ENCODE peak calls at places on chromosomes 13 and 19, in six cellular contexts. T is IMR-90, P is H1, G is mesendoderm, M is neuronal stem cell, A is H9. K is an unnamed sample.
A peak's percentile ranks its signal among the peaks of the same experiment; 100 is the strongest.

GRCh38 chr19:36051236-36051635 is 2.8 kb downstream of the THAP8 start:
- DNase-seq in T (no peak), P (peak; percentile 66), G (peak; percentile 89), M (no peak), A (peak; percentile 85), K (no peak)

GRCh38 chr13:96130818-96131217 is 40.9 kb downstream of the HS6ST3 start:
- DNase-seq in T (no peak), P (no peak), G (peak; percentile 2), M (no peak), A (no peak), K (no peak)

GRCh38 chr13:45454204-45454603 is 10.5 kb upstream of the COG3 start:
- DNase-seq in T (no peak), P (no peak), G (no peak), M (no peak), A (no peak), K (no peak)

GRCh38 chr13:109764474-109765292 is 21.7 kb downstream of the IRS2 start:
- DNase-seq in T (peak; percentile 21), P (no peak), G (peak; percentile 25), M (no peak), A (no peak), K (no peak)

GRCh38 chr19:30360378-30361106 is 11.6 kb upstream of the ZNF536 start:
- DNase-seq in T (no peak), P (no peak), G (peak; percentile 66), M (no peak), A (no peak), K (no peak)

GRCh38 chr19:29259153-29259552 is 46.2 kb upstream of the UQCRFS1 start:
- DNase-seq in T (no peak), P (no peak), G (peak; percentile 55), M (no peak), A (peak; percentile 39), K (no peak)

GRCh38 chr19:56348289-56348877 is 33.7 kb upstream of the ZSCAN5A start:
- DNase-seq in T (no peak), P (peak; percentile 46), G (peak; percentile 50), M (no peak), A (no peak), K (peak; percentile 33)

GRCh38 chr13:51230473-51231105 is 8.4 kb downstream of the FAM124A start:
- DNase-seq in T (peak; percentile 7), P (no peak), G (no peak), M (no peak), A (peak; percentile 18), K (no peak)

GRCh38 chr19:48961051-48961649 is 4.0 kb upstream of the FTL start:
- DNase-seq in T (no peak), P (peak; percentile 45), G (no peak), M (no peak), A (no peak), K (no peak)

GRCh38 chr13:85166891-85167290 is 632.3 kb downstream of the SLITRK6 start:
- DNase-seq in T (no peak), P (no peak), G (no peak), M (no peak), A (no peak), K (no peak)

GRCh38 chr19:42596391-42597071 is 1.8 kb upstream of the CEACAM8 start:
- DNase-seq in T (no peak), P (peak; percentile 82), G (peak; percentile 25), M (peak; percentile 33), A (peak; percentile 59), K (peak; percentile 58)

GRCh38 chr19:49017666-49018351 is 918 bp upstream of the LHB start:
- DNase-seq in T (peak; percentile 45), P (peak; percentile 78), G (peak; percentile 73), M (no peak), A (peak; percentile 75), K (peak; percentile 60)

GRCh38 chr13:79805317-79805716 is 324.4 kb downstream of the NDFIP2 start:
- DNase-seq in T (no peak), P (no peak), G (peak; percentile 85), M (no peak), A (no peak), K (no peak)

GRCh38 chr13:109787135-109787954 is 962 bp upstream of the IRS2 start:
- DNase-seq in T (peak; percentile 33), P (peak; percentile 67), G (peak; percentile 78), M (peak; percentile 69), A (peak; percentile 62), K (peak; percentile 48)

GRCh38 chr19:48539503-48540096 is 12.4 kb upstream of the SULT2B1 start:
- DNase-seq in T (peak; percentile 82), P (no peak), G (no peak), M (no peak), A (no peak), K (peak; percentile 59)

GRCh38 chr13:28339419-28339818 is 155.5 kb downstream of the FLT1 start:
- DNase-seq in T (peak; percentile 85), P (no peak), G (no peak), M (no peak), A (no peak), K (no peak)

GRCh38 chr19:2280633-2281264 is 1.2 kb downstream of the PEAK3 start:
- DNase-seq in T (no peak), P (no peak), G (no peak), M (no peak), A (no peak), K (no peak)

GRCh38 chr19:55488986-55489710 is 912 bp downstream of the SSC5D start:
- DNase-seq in T (no peak), P (no peak), G (no peak), M (no peak), A (no peak), K (no peak)

GRCh38 chr19:49361438-49362047 is 673 bp downstream of the TEAD2 start:
- DNase-seq in T (peak; percentile 80), P (no peak), G (peak; percentile 88), M (peak; percentile 70), A (peak; percentile 73), K (peak; percentile 21)

GRCh38 chr13:46126552-46127171 is 21.8 kb upstream of the CPB2 start:
- DNase-seq in T (peak; percentile 68), P (peak; percentile 91), G (peak; percentile 88), M (peak; percentile 61), A (peak; percentile 79), K (peak; percentile 88)

GRCh38 chr13:20610006-20610405 is 43.0 kb downstream of the IFT88 start:
- DNase-seq in T (peak; percentile 48), P (no peak), G (no peak), M (no peak), A (no peak), K (no peak)

GRCh38 chr13:88461272-88462009 is 790.3 kb downstream of the SLITRK5 start:
- DNase-seq in T (no peak), P (no peak), G (peak; percentile 79), M (no peak), A (peak; percentile 55), K (no peak)

GRCh38 chr13:48892311-48892710 is 83.4 kb upstream of the FNDC3A start:
- DNase-seq in T (peak; percentile 92), P (no peak), G (no peak), M (no peak), A (no peak), K (peak; percentile 89)

GRCh38 chr19:15260939-15261338 is 28.7 kb upstream of the EPHX3 start:
- DNase-seq in T (no peak), P (no peak), G (peak; percentile 28), M (no peak), A (no peak), K (no peak)

DNA sequence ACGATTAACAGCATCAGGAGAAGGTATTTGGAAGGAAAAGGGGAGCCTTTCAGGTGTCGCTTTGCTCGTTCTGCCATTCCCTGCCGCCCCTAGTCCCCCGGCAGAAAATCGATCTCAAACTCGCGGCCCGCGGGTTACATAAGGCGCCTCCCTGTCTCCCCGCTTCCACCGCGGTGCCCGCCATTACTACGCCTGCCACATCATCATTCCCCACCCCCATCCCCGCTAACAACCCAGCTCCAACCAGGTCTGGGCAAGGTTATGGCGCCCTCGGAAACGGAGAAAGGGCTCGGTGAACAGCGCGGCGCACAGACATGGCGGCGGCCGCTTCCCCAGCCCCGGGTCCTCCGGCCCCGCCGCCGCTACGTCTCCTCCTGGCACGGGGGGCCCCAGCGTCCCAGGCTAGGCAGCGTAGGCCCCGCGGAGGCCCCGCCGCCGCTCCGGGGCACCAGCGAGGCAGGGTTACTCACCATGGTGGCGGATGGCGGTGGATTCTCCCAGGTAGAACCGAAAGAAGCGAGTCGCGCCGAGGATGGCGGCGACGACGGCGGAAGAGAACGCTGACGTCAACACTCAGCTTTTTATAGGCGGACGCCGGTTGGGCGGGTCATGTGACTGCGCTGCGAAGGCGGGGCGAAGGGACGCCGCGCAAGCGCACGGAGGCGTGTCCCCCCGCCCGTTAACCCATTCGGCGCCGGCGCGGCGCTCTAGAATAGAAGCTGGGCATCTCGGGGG is at the start of gene EEF2:
- DNase-seq in T (peak; percentile 87), P (peak; percentile 93), G (peak; percentile 89), M (peak; percentile 91), A (peak; percentile 81), K (peak; percentile 96)
- H3K23ac ChIP-seq in T (peak within 1 kb of the TSS; percentile 98), P (peak within 1 kb of the TSS; percentile 22), G (peak within 1 kb of the TSS; percentile 15), M (peak within 1 kb of the TSS; percentile 100), A (no peak within 1 kb of the TSS), K (peak within 1 kb of the TSS; percentile 53)

GRCh38 chr19:17075860-17076538 is 422 bp downstream of the MYO9B start:
- DNase-seq in T (peak; percentile 33), P (peak; percentile 73), G (peak; percentile 84), M (no peak), A (no peak), K (peak; percentile 30)
- H3K4me1 ChIP-seq in T (peaks cover 24% of the 10 kb centered on the region), P (peaks cover 8% of the 10 kb centered on the region), G (peaks cover 5% of the 10 kb centered on the region), M (peaks cover 24% of the 10 kb centered on the region), A (peaks cover 8% of the 10 kb centered on the region), K (peaks cover 24% of the 10 kb centered on the region)

DNA sequence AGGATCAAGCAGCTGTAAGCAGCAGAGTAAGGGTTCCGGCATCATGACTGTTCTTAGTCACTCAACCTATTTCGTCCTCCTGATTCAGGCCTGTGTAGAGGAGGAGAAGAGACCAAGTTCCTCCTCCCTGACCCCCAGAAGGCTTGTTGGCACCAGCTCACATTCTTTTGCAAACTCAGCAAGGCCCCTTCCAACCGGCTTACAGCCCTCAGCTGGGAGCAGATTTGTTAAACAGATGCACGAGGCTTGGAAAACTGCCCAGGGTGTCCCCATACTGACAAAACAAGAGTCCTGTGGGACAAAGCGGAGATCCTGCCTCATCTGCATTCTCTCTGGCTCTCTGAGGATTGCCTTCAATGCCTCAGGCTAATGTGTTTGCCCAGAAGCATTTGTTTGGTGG is 113.2 kb upstream of the SOX21 start:
- DNase-seq in T (no peak), P (peak; percentile 62), G (peak; percentile 66), M (peak; percentile 57), A (peak; percentile 89), K (no peak)
- H3K23ac ChIP-seq in T (no peak overlapping the region), P (no peak overlapping the region), G (no peak overlapping the region), M (no peak overlapping the region), A (no peak overlapping the region), K (no peak overlapping the region)

DNA sequence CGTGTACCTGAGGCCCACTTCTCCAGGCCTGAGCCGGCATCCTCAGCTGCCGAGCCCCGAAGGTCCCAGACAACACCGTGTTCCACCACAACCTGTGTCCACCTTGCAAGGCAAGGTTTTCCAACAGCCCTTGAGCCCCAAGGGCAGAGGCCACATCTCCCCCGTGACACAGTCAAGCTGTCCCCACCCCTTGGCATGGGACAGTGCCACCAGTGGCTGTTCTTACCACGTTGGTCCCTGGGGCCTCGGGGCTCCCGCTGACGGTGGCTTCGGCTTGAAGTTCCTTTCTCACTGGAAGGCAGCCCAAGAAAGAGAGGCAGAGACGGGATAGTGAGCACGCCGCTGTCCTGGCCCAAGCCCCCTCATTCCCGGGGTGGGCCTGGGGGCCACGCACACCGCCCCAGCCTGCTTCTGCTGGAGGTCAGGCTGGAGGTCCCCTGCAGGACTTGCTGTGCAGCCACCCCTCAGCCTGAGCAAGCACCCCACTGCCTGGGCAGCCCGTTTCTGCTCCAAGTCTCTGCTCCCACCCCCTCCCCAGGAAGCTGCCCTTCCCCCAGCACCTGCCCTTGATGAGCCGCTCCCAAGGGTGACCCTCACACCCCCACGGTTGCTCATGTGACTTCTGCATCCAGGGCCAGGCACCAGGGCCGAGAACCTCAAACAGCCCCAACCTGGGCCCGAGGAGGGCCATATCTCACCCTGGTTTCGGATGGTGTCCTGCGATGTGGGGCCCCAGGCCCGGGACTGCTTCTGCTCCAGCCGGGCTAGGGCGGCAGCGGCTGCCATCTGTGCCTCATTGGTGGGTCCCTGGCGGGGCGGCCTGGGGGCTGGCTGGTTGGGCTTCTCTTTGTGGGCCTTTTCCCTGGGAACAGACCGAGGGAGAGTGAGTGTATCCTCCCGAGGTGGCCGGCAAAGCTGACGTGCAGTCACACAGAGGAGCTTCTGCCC is 4.1 kb downstream of the UBXN6 start:
- DNase-seq in T (no peak), P (no peak), G (no peak), M (no peak), A (no peak), K (no peak)
- H3K4me1 ChIP-seq in T (peaks cover 12% of the 10 kb centered on the region), P (peaks cover 4% of the 10 kb centered on the region), G (no peaks in the 10 kb centered on the region), M (peaks cover 10% of the 10 kb centered on the region), A (no peaks in the 10 kb centered on the region), K (peaks cover 8% of the 10 kb centered on the region)